ENCODE peak calls at places on chromosomes 4 and X, in five cellular contexts. J is K562, Q is upper lobe of right lung, K is endothelial cell of umbilical vein, V is adrenal gland. S is an unnamed sample.
A peak's percentile ranks its signal among the peaks of the same experiment; 100 is the strongest.

GRCh38 chr4:166502660-166503059 is 629.6 kb downstream of the TLL1 start:
- DNase-seq in J (no peak), Q (no peak), K (no peak), V (no peak), S (no peak)

GRCh38 chr4:169604131-169604900 is 8.1 kb downstream of the NEK1 start:
- DNase-seq in J (peak; percentile 54), Q (no peak), K (peak; percentile 31), V (no peak), S (no peak)

GRCh38 chr4:126924237-126924636 is 708.5 kb upstream of the INTU start:
- DNase-seq in J (no peak), Q (no peak), K (no peak), V (no peak), S (no peak)

GRCh38 chr4:183801460-183802168 is 103.5 kb upstream of the STOX2 start:
- DNase-seq in J (no peak), Q (peak; percentile 85), K (no peak), V (no peak), S (no peak)

GRCh38 chr4:113574636-113575103 is 186.9 kb downstream of the CAMK2D start:
- DNase-seq in J (no peak), Q (no peak), K (peak; percentile 88), V (no peak), S (peak; percentile 85)

GRCh38 chr4:170769857-170770256 is 680.1 kb upstream of the AADAT start:
- DNase-seq in J (no peak), Q (no peak), K (no peak), V (no peak), S (no peak)

GRCh38 chrX:120274958-120275357 is 24.3 kb downstream of the ZBTB33 start:
- DNase-seq in J (no peak), Q (no peak), K (no peak), V (no peak), S (no peak)

GRCh38 chrX:23756165-23756564 is 13.1 kb upstream of the ACOT9 start:
- DNase-seq in J (peak; percentile 65), Q (no peak), K (peak; percentile 54), V (peak; percentile 61), S (peak; percentile 80)

GRCh38 chrX:68398286-68398685 is 35.0 kb downstream of the OPHN1 start:
- DNase-seq in J (no peak), Q (no peak), K (no peak), V (no peak), S (no peak)

GRCh38 chrX:114619874-114620273 is 36.0 kb downstream of the HTR2C start:
- DNase-seq in J (peak; percentile 20), Q (no peak), K (peak; percentile 1), V (no peak), S (peak; percentile 35)

GRCh38 chrX:10070714-10071436 is 85.9 kb upstream of the CLCN4 start:
- DNase-seq in J (no peak), Q (no peak), K (no peak), V (no peak), S (no peak)

GRCh38 chr4:1500231-1500965 is 94.2 kb upstream of the NKX1-1 start:
- DNase-seq in J (no peak), Q (peak; percentile 61), K (no peak), V (peak; percentile 8), S (no peak)

GRCh38 chrX:153764786-153765137 is 713 bp downstream of the PLXNB3 start:
- DNase-seq in J (no peak), Q (no peak), K (no peak), V (peak; percentile 17), S (no peak)

DNA sequence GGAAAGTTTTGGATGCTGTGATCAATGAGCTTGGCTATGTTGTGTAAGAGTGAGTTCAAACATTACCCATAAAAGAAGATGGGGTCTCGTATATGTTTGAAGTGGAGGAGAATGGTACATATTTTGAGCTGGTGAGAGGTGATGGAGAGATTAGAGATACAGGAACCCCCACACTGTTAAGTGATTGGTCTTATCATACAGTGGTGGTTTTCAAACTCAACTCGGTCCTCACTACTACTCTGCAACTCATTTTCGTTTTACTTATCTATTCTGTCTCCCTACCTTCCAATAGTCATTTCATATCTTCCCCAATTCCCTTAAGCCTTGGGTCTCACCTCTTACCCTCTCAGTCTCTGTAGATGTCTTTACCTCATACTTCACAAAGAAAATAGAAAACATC is 16.4 kb upstream of the TNIP3 start:
- DNase-seq in J (no peak), Q (no peak), K (no peak), V (no peak), S (no peak)
- H3K4me3 ChIP-seq in J (no peak overlapping the region), Q (no peak overlapping the region), K (no peak overlapping the region), V (no peak overlapping the region), S (no peak overlapping the region)

DNA sequence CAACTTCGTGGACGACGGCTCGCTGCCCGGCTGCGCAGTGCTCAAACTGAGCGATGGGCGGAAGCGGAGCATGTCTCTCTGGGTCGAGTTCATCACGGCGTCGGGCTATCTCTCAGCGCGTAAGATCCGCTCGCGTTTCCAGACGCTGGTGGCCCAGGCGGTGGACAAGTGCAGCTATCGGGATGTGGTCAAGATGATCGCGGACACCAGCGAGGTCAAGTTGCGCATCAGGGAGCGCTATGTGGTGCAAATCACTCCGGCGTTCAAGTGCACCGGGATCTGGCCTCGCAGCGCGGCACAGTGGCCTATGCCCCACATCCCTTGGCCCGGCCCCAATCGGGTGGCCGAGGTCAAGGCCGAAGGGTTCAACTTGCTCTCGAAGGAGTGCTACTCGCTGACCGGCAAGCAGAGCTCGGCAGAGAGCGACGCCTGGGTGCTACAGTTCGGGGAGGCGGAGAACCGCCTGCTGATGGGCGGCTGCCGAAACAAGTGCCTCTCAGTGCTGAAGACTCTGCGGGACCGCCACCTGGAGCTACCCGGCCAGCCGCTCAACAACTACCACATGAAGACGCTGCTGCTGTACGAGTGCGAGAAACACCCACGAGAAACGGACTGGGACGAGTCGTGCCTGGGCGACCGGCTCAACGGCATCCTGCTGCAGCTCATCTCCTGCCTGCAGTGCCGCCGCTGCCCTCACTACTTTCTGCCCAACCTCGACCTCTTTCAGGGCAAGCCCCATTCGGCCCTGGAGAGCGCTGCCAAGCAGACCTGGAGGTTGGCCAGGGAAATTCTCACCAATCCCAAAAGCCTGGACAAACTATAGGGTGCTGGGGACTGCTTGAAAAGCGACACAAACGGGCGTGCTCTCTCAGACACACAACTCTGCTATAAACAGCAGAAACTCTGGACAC is 1.6 kb downstream of the MAB21L2 start:
- DNase-seq in J (no peak), Q (no peak), K (peak; percentile 26), V (no peak), S (peak; percentile 63)
- TF ChIP-seq CTCF in J (no peak), Q (no peak), K (no peak), V (no peak), S (no peak)

GRCh38 chrX:40844476-40844875 is 109.1 kb upstream of the MED14 start:
- DNase-seq in J (no peak), Q (no peak), K (no peak), V (no peak), S (no peak)
- H3K9me3 ChIP-seq in J (no peaks in the 10 kb centered on the region), Q (no peaks in the 10 kb centered on the region), K (no peaks in the 10 kb centered on the region), V (no peaks in the 10 kb centered on the region), S (no peaks in the 10 kb centered on the region)

GRCh38 chr4:23887989-23888388 is 1.9 kb downstream of the PPARGC1A start:
- DNase-seq in J (no peak), Q (no peak), K (no peak), V (peak; percentile 18), S (no peak)
- H3K4me3 ChIP-seq in J (no peak overlapping the region), Q (peak overlapping the region; percentile 55), K (no peak overlapping the region), V (no peak overlapping the region), S (peak overlapping the region; percentile 63)

GRCh38 chrX:108298165-108298602 is 140.0 kb downstream of the COL4A6 start:
- DNase-seq in J (no peak), Q (peak; percentile 37), K (no peak), V (no peak), S (no peak)
- TF ChIP-seq CTCF in J (no peak), Q (no peak), K (no peak), V (no peak), S (no peak)

DNA sequence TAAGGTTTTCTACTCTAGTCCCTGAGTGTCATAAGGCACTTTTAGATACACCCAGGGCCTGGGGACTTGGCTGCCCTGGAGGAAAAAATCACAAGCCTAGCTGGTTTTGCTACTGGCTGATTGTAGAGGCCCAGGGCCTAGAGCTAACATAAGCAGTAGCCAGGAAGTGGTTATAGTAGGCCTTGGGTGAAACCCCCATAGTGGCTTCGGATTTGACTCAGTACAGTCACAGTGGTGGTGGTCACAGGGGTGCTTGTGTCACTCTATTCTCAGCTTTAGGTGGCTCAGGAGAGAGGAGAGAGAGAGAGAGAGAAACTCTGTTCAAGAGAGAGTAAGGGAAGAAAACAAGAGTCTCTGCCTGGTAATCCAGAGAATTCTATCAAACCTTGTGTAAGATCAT is 194.5 kb upstream of the EDA2R start:
- DNase-seq in J (no peak), Q (no peak), K (no peak), V (no peak), S (no peak)
- H3K9me3 ChIP-seq in J (no peaks in the 10 kb centered on the region), Q (no peaks in the 10 kb centered on the region), K (no peaks in the 10 kb centered on the region), V (no peaks in the 10 kb centered on the region), S (no peaks in the 10 kb centered on the region)

DNA sequence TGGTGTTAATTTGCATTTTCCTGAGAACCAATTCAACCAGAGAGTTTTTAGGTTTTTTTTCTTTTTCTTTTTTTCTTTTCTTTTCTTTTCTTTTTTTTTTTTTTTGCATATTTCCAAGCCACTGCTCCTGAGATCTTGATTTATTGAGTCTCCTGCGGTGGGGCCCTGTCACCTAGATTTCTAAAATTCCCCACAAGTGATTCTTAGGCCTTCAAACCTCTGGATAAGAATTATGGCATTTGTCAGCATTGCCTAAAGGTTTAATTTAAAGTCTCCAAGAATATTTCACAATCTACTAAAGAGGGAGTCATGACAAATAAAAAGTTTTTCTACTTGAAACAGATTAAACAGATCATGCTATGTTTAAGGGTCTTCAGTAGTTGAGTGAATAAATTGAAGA is 84.9 kb downstream of the GAB1 start:
- DNase-seq in J (no peak), Q (no peak), K (no peak), V (no peak), S (no peak)
- H3K4me3 ChIP-seq in J (no peak overlapping the region), Q (no peak overlapping the region), K (no peak overlapping the region), V (no peak overlapping the region), S (no peak overlapping the region)

GRCh38 chrX:122739770-122740169 is 444.3 kb upstream of the GRIA3 start:
- DNase-seq in J (no peak), Q (no peak), K (no peak), V (no peak), S (no peak)
- TF ChIP-seq CTCF in J (no peak), Q (no peak), K (no peak), V (no peak), S (no peak)

DNA sequence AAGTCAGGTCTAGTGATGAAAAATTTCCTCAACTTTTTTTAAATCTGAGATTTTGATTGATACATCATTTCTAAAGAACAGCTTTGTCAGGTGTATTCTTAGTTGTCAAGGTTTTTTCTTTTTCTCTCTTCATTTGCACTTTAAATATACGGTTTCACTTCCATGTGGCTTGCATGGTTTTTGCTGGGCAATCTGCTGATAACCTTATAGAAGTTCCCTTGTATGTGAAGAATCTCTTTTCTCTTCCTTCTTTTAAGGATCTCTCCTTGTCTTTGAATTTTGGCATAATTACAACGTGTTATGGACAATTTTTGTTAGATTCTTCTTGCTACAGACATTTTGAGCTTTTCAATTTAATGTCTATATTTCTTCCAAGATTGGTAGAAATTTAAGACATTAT is 76.4 kb downstream of the ZNF721 start:
- DNase-seq in J (no peak), Q (no peak), K (no peak), V (no peak), S (no peak)
- H3K9me3 ChIP-seq in J (peaks cover 13% of the 10 kb centered on the region), Q (peaks cover 91% of the 10 kb centered on the region), K (peaks cover 10% of the 10 kb centered on the region), V (peaks cover 90% of the 10 kb centered on the region), S (peaks cover 3% of the 10 kb centered on the region)

GRCh38 chrX:154918060-154918483 is 31.9 kb downstream of the F8A1 start:
- DNase-seq in J (peak; percentile 30), Q (no peak), K (peak; percentile 67), V (peak; percentile 75), S (peak; percentile 62)
- H3K4me3 ChIP-seq in J (peak overlapping the region; percentile 29), Q (no peak overlapping the region), K (peak overlapping the region; percentile 23), V (no peak overlapping the region), S (no peak overlapping the region)